ENCODE peak calls at places on chromosomes 1 and 21, in seven cellular contexts. One of them, this sample, is unnamed.

GRCh38 chr1:23126200-23126599 is 42.5 kb downstream of the LUZP1 start:
- DNase-seq in K562: no peak
- DNase-seq in H1: no peak
- DNase-seq in HepG2: no peak
- DNase-seq in HEK293T: no peak
- DNase-seq in WTC11: no peak
- DNase-seq in HCT116: no peak
- DNase-seq in this sample: no peak

GRCh38 chr1:81780705-81781454 is 19.9 kb upstream of the ADGRL2 start:
- DNase-seq in HCT116: no peak
- DNase-seq in K562: no peak
- DNase-seq in H1: no peak
- DNase-seq in HepG2: no peak
- DNase-seq in HEK293T: no peak
- DNase-seq in WTC11: no peak
- DNase-seq in this sample: no peak

GRCh38 chr1:78760858-78761257 is 111.2 kb downstream of the IFI44 start:
- DNase-seq in WTC11: no peak
- DNase-seq in H1: no peak
- DNase-seq in HEK293T: no peak
- DNase-seq in HCT116: no peak
- DNase-seq in HepG2: no peak
- DNase-seq in K562: no peak
- DNase-seq in this sample: no peak

GRCh38 chr1:163290025-163290610 is 31.6 kb upstream of the NUF2 start:
- DNase-seq in WTC11: no peak
- DNase-seq in H1: no peak
- DNase-seq in HEK293T: no peak
- DNase-seq in K562: no peak
- DNase-seq in HepG2: no peak
- DNase-seq in HCT116: no peak
- DNase-seq in this sample: no peak

GRCh38 chr1:243710467-243710866 is 139.6 kb downstream of the AKT3 start:
- DNase-seq in HCT116: no peak
- DNase-seq in HepG2: no peak
- DNase-seq in HEK293T: no peak
- DNase-seq in K562: no peak
- DNase-seq in WTC11: no peak
- DNase-seq in H1: no peak
- DNase-seq in this sample: no peak

GRCh38 chr1:218473527-218473926 is 128.4 kb downstream of the TGFB2 start:
- DNase-seq in HEK293T: no peak
- DNase-seq in K562: no peak
- DNase-seq in WTC11: no peak
- DNase-seq in HCT116: no peak
- DNase-seq in HepG2: no peak
- DNase-seq in H1: no peak
- DNase-seq in this sample: no peak

GRCh38 chr1:39779821-39780220 is 8.7 kb upstream of the OXCT2 start:
- DNase-seq in WTC11: no peak
- DNase-seq in HEK293T: no peak
- DNase-seq in HepG2: no peak
- DNase-seq in K562: no peak
- DNase-seq in HCT116: no peak
- DNase-seq in H1: no peak
- DNase-seq in this sample: no peak

GRCh38 chr1:168623003-168623828 is 46.8 kb downstream of the XCL1 start:
- DNase-seq in HepG2: no peak
- DNase-seq in H1: no peak
- DNase-seq in K562: no peak
- DNase-seq in HEK293T: peak; percentile 56
- DNase-seq in HCT116: peak; percentile 72
- DNase-seq in WTC11: no peak
- DNase-seq in this sample: no peak

GRCh38 chr1:204410764-204411450 is 710 bp downstream of the PPP1R15B start:
- DNase-seq in K562: no peak
- DNase-seq in HepG2: no peak
- DNase-seq in HEK293T: no peak
- DNase-seq in H1: peak; percentile 53
- DNase-seq in WTC11: peak; percentile 42
- DNase-seq in HCT116: no peak
- DNase-seq in this sample: no peak

GRCh38 chr21:41593051-41593783 is 85.3 kb upstream of the TMPRSS2 start:
- DNase-seq in K562: no peak
- DNase-seq in WTC11: no peak
- DNase-seq in H1: peak; percentile 32
- DNase-seq in HepG2: no peak
- DNase-seq in HEK293T: no peak
- DNase-seq in HCT116: no peak
- DNase-seq in this sample: no peak

GRCh38 chr1:187877220-187877619 is 1048.5 kb downstream of the PLA2G4A start:
- DNase-seq in HepG2: no peak
- DNase-seq in HEK293T: no peak
- DNase-seq in HCT116: no peak
- DNase-seq in K562: no peak
- DNase-seq in H1: no peak
- DNase-seq in WTC11: no peak
- DNase-seq in this sample: no peak

GRCh38 chr1:25425098-25426085 is 4.8 kb upstream of the RHCE start:
- DNase-seq in H1: no peak
- DNase-seq in K562: no peak
- DNase-seq in WTC11: no peak
- DNase-seq in HEK293T: no peak
- DNase-seq in HCT116: no peak
- DNase-seq in HepG2: peak; percentile 19
- DNase-seq in this sample: no peak

GRCh38 chr1:40711465-40712404 is 20.2 kb downstream of the NFYC start:
- DNase-seq in HEK293T: no peak
- DNase-seq in HepG2: peak; percentile 50
- DNase-seq in H1: no peak
- DNase-seq in HCT116: no peak
- DNase-seq in K562: peak; percentile 30
- DNase-seq in WTC11: no peak
- DNase-seq in this sample: no peak

GRCh38 chr1:246680696-246681127 is 43.5 kb upstream of the SCCPDH start:
- DNase-seq in HEK293T: no peak
- DNase-seq in H1: no peak
- DNase-seq in HCT116: no peak
- DNase-seq in HepG2: no peak
- DNase-seq in WTC11: no peak
- DNase-seq in K562: no peak
- DNase-seq in this sample: no peak

GRCh38 chr1:47942238-47942629 is 55.0 kb downstream of the TRABD2B start:
- DNase-seq in WTC11: no peak
- DNase-seq in HCT116: no peak
- DNase-seq in HEK293T: no peak
- DNase-seq in H1: no peak
- DNase-seq in HepG2: no peak
- DNase-seq in K562: no peak
- DNase-seq in this sample: no peak
- TF ChIP-seq SP1 in WTC11: no peak
- TF ChIP-seq SP1 in HCT116: no peak
- TF ChIP-seq SP1 in HEK293T: no peak
- TF ChIP-seq SP1 in H1: no peak
- TF ChIP-seq SP1 in HepG2: no peak
- TF ChIP-seq SP1 in K562: no peak
- TF ChIP-seq SP1 in this sample: no peak

GRCh38 chr1:27666791-27667254 is 5.2 kb downstream of the IFI6 start:
- DNase-seq in HCT116: no peak
- DNase-seq in WTC11: no peak
- DNase-seq in HEK293T: no peak
- DNase-seq in K562: peak; percentile 86
- DNase-seq in H1: no peak
- DNase-seq in HepG2: no peak
- DNase-seq in this sample: no peak

GRCh38 chr1:27663735-27664119 is 8.3 kb downstream of the IFI6 start:
- DNase-seq in H1: no peak
- DNase-seq in HepG2: no peak
- DNase-seq in HCT116: no peak
- DNase-seq in WTC11: no peak
- DNase-seq in HEK293T: no peak
- DNase-seq in K562: no peak
- DNase-seq in this sample: no peak

GRCh38 chr1:27665016-27665651 is 6.9 kb downstream of the IFI6 start:
- DNase-seq in WTC11: no peak
- DNase-seq in HEK293T: no peak
- DNase-seq in HepG2: no peak
- DNase-seq in K562: no peak
- DNase-seq in HCT116: no peak
- DNase-seq in H1: no peak
- DNase-seq in this sample: no peak

GRCh38 chr1:27666294-27666693 is 5.7 kb downstream of the IFI6 start:
- DNase-seq in HCT116: no peak
- DNase-seq in HEK293T: no peak
- DNase-seq in H1: no peak
- DNase-seq in K562: no peak
- DNase-seq in HepG2: no peak
- DNase-seq in WTC11: no peak
- DNase-seq in this sample: no peak

DNA sequence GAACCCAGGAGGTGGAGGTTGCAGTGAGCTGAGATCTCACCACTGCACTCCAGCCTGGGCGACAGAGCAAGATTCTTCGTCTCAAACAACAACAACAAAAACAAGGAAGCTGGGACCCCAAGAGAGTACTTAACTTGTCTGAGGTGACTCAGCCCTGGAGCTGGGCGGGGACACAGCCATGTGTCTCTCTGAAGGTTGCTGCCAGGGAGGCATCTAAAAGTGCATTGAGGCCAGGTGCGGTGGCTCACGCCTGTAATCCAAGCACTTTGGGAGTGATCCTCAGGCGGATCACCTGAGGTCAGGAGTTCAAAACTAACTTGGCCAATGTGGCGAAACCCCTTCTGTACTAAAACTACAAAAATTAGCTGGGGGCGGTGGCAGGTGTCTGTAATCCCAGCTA is 7.7 kb downstream of the IFI6 start:
- DNase-seq in HCT116: no peak
- DNase-seq in K562: no peak
- DNase-seq in HepG2: no peak
- DNase-seq in WTC11: no peak
- DNase-seq in HEK293T: no peak
- DNase-seq in H1: no peak
- DNase-seq in this sample: no peak
- TF ChIP-seq SP1 in HCT116: no peak
- TF ChIP-seq SP1 in K562: no peak
- TF ChIP-seq SP1 in HepG2: no peak
- TF ChIP-seq SP1 in WTC11: no peak
- TF ChIP-seq SP1 in HEK293T: no peak
- TF ChIP-seq SP1 in H1: no peak
- TF ChIP-seq SP1 in this sample: no peak

DNA sequence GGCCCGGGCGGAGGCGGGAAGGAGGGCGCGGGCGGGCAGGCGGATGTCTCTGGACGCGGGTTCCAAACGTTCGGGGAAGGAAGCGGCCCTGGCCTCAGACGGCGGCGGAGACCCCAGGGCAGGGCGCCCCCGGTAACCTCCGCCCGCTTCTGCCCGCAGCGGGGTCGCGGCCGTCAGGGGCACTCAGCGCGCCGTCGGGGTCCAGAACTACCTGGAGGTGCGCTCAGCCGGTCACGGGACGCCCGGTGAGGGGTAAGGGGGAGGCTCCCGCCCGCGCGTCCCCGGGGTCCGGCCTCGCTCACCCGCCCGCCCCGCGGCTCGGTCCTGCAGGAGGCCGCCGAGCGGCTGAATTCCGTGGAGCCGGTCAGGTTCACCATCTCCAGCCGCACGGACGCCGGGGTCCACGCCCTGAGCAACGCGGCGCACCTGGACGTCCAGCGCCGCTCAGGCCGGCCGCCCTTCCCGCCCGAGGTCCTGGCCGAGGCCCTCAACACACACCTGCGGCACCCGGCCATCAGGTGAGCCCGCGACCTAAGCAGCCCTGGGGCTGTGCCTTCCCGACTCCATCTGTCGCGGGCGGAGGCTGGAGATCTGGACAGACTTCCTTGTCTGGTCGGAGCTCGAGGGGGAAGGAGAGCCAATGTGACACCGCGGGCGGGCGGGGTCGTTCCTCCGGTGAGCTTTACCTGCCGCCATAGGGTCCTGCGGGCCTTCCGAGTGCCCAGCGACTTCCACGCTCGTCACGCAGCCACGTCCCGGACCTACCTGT is 543 bp downstream of the PUSL1 start:
- DNase-seq in HEK293T: no peak
- DNase-seq in K562: peak; percentile 56
- DNase-seq in H1: peak; percentile 78
- DNase-seq in HCT116: no peak
- DNase-seq in WTC11: no peak
- DNase-seq in HepG2: no peak
- DNase-seq in this sample: no peak
- TF ChIP-seq SP1 in HEK293T: no peak
- TF ChIP-seq SP1 in K562: no peak
- TF ChIP-seq SP1 in H1: no peak
- TF ChIP-seq SP1 in HCT116: no peak
- TF ChIP-seq SP1 in WTC11: no peak
- TF ChIP-seq SP1 in HepG2: no peak
- TF ChIP-seq SP1 in this sample: no peak

GRCh38 chr1:184745929-184746583 is 8.6 kb downstream of the EDEM3 start:
- DNase-seq in WTC11: no peak
- DNase-seq in K562: no peak
- DNase-seq in H1: no peak
- DNase-seq in HCT116: no peak
- DNase-seq in HepG2: peak; percentile 16
- DNase-seq in HEK293T: no peak
- DNase-seq in this sample: peak; percentile 23
- TF ChIP-seq SP1 in WTC11: no peak
- TF ChIP-seq SP1 in K562: no peak
- TF ChIP-seq SP1 in H1: no peak
- TF ChIP-seq SP1 in HCT116: no peak
- TF ChIP-seq SP1 in HepG2: no peak
- TF ChIP-seq SP1 in HEK293T: no peak
- TF ChIP-seq SP1 in this sample: no peak

GRCh38 chr1:17189632-17190525 is 15.0 kb upstream of the PADI1 start:
- DNase-seq in WTC11: no peak
- DNase-seq in K562: no peak
- DNase-seq in HepG2: no peak
- DNase-seq in HEK293T: no peak
- DNase-seq in H1: peak; percentile 49
- DNase-seq in HCT116: peak; percentile 54
- DNase-seq in this sample: no peak

GRCh38 chr1:17190526-17190995 is 14.4 kb upstream of the PADI1 start:
- DNase-seq in K562: no peak
- DNase-seq in H1: peak; percentile 35
- DNase-seq in HCT116: no peak
- DNase-seq in HepG2: no peak
- DNase-seq in HEK293T: no peak
- DNase-seq in WTC11: no peak
- DNase-seq in this sample: no peak

GRCh38 chr1:17192394-17193221 is 12.3 kb upstream of the PADI1 start:
- DNase-seq in HepG2: no peak
- DNase-seq in H1: no peak
- DNase-seq in WTC11: no peak
- DNase-seq in HEK293T: no peak
- DNase-seq in K562: no peak
- DNase-seq in HCT116: no peak
- DNase-seq in this sample: no peak

GRCh38 chr1:17193222-17194132 is 11.5 kb upstream of the PADI1 start:
- DNase-seq in HepG2: no peak
- DNase-seq in WTC11: no peak
- DNase-seq in K562: no peak
- DNase-seq in HEK293T: no peak
- DNase-seq in HCT116: no peak
- DNase-seq in H1: peak; percentile 41
- DNase-seq in this sample: no peak

GRCh38 chr1:17191990-17192242 is 13.0 kb upstream of the PADI1 start:
- DNase-seq in H1: no peak
- DNase-seq in HCT116: no peak
- DNase-seq in K562: no peak
- DNase-seq in HEK293T: no peak
- DNase-seq in HepG2: no peak
- DNase-seq in WTC11: no peak
- DNase-seq in this sample: no peak
- TF ChIP-seq SP1 in H1: no peak
- TF ChIP-seq SP1 in HCT116: no peak
- TF ChIP-seq SP1 in K562: no peak
- TF ChIP-seq SP1 in HEK293T: no peak
- TF ChIP-seq SP1 in HepG2: no peak
- TF ChIP-seq SP1 in WTC11: no peak
- TF ChIP-seq SP1 in this sample: no peak

This sample was measured in GM12878.